ENCODE peak calls at places on chromosome 17, in four cellular contexts. K, Y, B and M are unnamed samples.

GRCh38 chr17:45372325-45372869 is 55.6 kb upstream of the MAP3K14 start:
- DNase-seq in K (no peak), Y (no peak), B (no peak), M (peak)

GRCh38 chr17:45061606-45062205 is 589 bp downstream of the NMT1 start:
- DNase-seq in K (no peak), Y (no peak), B (no peak), M (no peak)

GRCh38 chr17:8965394-8966168 is at the start of gene PIK3R5:
- DNase-seq in K (peak), Y (peak), B (peak), M (peak)

GRCh38 chr17:35460354-35460851 is 11.8 kb upstream of the SLFN13 start:
- DNase-seq in K (peak), Y (peak), B (peak), M (peak)

GRCh38 chr17:81002409-81003361 is 11.0 kb downstream of the CHMP6 start:
- DNase-seq in K (no peak), Y (no peak), B (no peak), M (no peak)

GRCh38 chr17:31299624-31300023 is 2.6 kb upstream of the OMG start:
- DNase-seq in K (no peak), Y (no peak), B (no peak), M (no peak)

GRCh38 chr17:559699-560378 is 154.8 kb downstream of the VPS53 start:
- DNase-seq in K (no peak), Y (no peak), B (no peak), M (no peak)

GRCh38 chr17:31509095-31509804 is 117.8 kb downstream of the RAB11FIP4 start:
- DNase-seq in K (no peak), Y (no peak), B (no peak), M (no peak)

GRCh38 chr17:1362065-1362848 is 37.8 kb downstream of the YWHAE start:
- DNase-seq in K (peak), Y (peak), B (no peak), M (no peak)

GRCh38 chr17:7590743-7591142 is 849 bp upstream of the SOX15 start:
- DNase-seq in K (no peak), Y (no peak), B (peak), M (peak)

GRCh38 chr17:3400008-3400407 is 1.8 kb upstream of the OR1E1 start:
- DNase-seq in K (no peak), Y (no peak), B (no peak), M (no peak)

GRCh38 chr17:5580367-5580766 is 3.9 kb downstream of the NLRP1 start:
- DNase-seq in K (peak), Y (no peak), B (no peak), M (no peak)

GRCh38 chr17:35094902-35095301 is 24.8 kb downstream of the RAD51D start:
- DNase-seq in K (no peak), Y (no peak), B (no peak), M (no peak)

GRCh38 chr17:83064732-83065659 is 14.4 kb upstream of the METRNL start:
- DNase-seq in K (no peak), Y (no peak), B (no peak), M (peak)

GRCh38 chr17:31404028-31404949 is 12.8 kb downstream of the RAB11FIP4 start:
- DNase-seq in K (no peak), Y (no peak), B (no peak), M (no peak)

GRCh38 chr17:5587431-5588032 is 3.2 kb upstream of the NLRP1 start:
- DNase-seq in K (peak), Y (peak), B (peak), M (no peak)

GRCh38 chr17:69593716-69594115 is 179.2 kb downstream of the MAP2K6 start:
- DNase-seq in K (no peak), Y (no peak), B (no peak), M (no peak)

GRCh38 chr17:9209347-9209746 is 188.0 kb downstream of the NTN1 start:
- DNase-seq in K (no peak), Y (no peak), B (no peak), M (no peak)

GRCh38 chr17:58304735-58305486 is 23.7 kb downstream of the TSPOAP1 start:
- DNase-seq in K (no peak), Y (no peak), B (no peak), M (peak)

GRCh38 chr17:72764632-72765041 is 327.9 kb downstream of the SLC39A11 start:
- DNase-seq in K (no peak), Y (no peak), B (no peak), M (no peak)

GRCh38 chr17:19744922-19745757 is 3.0 kb downstream of the ALDH3A1 start:
- DNase-seq in K (peak), Y (peak), B (peak), M (peak)

GRCh38 chr17:70882504-70882903 is 713.2 kb downstream of the KCNJ2 start:
- DNase-seq in K (no peak), Y (no peak), B (no peak), M (no peak)

GRCh38 chr17:61718022-61718421 is 127.0 kb upstream of the NACA2 start:
- DNase-seq in K (no peak), Y (no peak), B (no peak), M (no peak)

GRCh38 chr17:74354123-74354522 is 7.5 kb downstream of the BTBD17 start:
- DNase-seq in K (no peak), Y (peak), B (peak), M (peak)

GRCh38 chr17:50208611-50209061 is 7.2 kb upstream of the COL1A1 start:
- DNase-seq in K (no peak), Y (no peak), B (peak), M (peak)

GRCh38 chr17:59423137-59423703 is 91.8 kb downstream of the YPEL2 start:
- DNase-seq in K (no peak), Y (no peak), B (peak), M (no peak)

GRCh38 chr17:41383690-41384089 is 1.6 kb upstream of the KRT34 start:
- DNase-seq in K (no peak), Y (no peak), B (no peak), M (no peak)